ENCODE peak calls at places on chromosomes 13 and 19, in seven cellular contexts. One of them, this sample, is unnamed.

GRCh38 chr13:73069206-73069815 is 10.5 kb downstream of the KLF5 start:
- DNase-seq in WERI-Rb-1: no peak
- DNase-seq in left lung: no peak
- DNase-seq in esophagus squamous epithelium: no peak
- DNase-seq in hepatocyte: no peak
- DNase-seq in naive thymus-derived CD4-positive, alpha-beta T cell: no peak
- DNase-seq in tibial nerve: no peak
- DNase-seq in this sample: no peak

GRCh38 chr13:99382428-99383133 is 75.4 kb upstream of the GPR183 start:
- DNase-seq in esophagus squamous epithelium: no peak
- DNase-seq in left lung: no peak
- DNase-seq in naive thymus-derived CD4-positive, alpha-beta T cell: peak; percentile 55
- DNase-seq in hepatocyte: no peak
- DNase-seq in WERI-Rb-1: no peak
- DNase-seq in tibial nerve: no peak
- DNase-seq in this sample: no peak

GRCh38 chr13:58397596-58398387 is 766.2 kb downstream of the PCDH17 start:
- DNase-seq in hepatocyte: no peak
- DNase-seq in tibial nerve: no peak
- DNase-seq in WERI-Rb-1: peak; percentile 6
- DNase-seq in left lung: no peak
- DNase-seq in esophagus squamous epithelium: no peak
- DNase-seq in naive thymus-derived CD4-positive, alpha-beta T cell: no peak
- DNase-seq in this sample: no peak

GRCh38 chr19:43354305-43354627 is 780 bp downstream of the CD177 start:
- DNase-seq in WERI-Rb-1: peak; percentile 69
- DNase-seq in left lung: no peak
- DNase-seq in tibial nerve: no peak
- DNase-seq in naive thymus-derived CD4-positive, alpha-beta T cell: no peak
- DNase-seq in esophagus squamous epithelium: no peak
- DNase-seq in hepatocyte: peak; percentile 19
- DNase-seq in this sample: no peak

GRCh38 chr19:24166055-24166454 is 79.1 kb downstream of the ZNF254 start:
- DNase-seq in left lung: no peak
- DNase-seq in naive thymus-derived CD4-positive, alpha-beta T cell: no peak
- DNase-seq in WERI-Rb-1: no peak
- DNase-seq in hepatocyte: no peak
- DNase-seq in tibial nerve: no peak
- DNase-seq in esophagus squamous epithelium: no peak
- DNase-seq in this sample: no peak

GRCh38 chr13:37492061-37492460 is 106.5 kb downstream of the POSTN start:
- DNase-seq in left lung: no peak
- DNase-seq in WERI-Rb-1: no peak
- DNase-seq in hepatocyte: no peak
- DNase-seq in naive thymus-derived CD4-positive, alpha-beta T cell: no peak
- DNase-seq in tibial nerve: no peak
- DNase-seq in esophagus squamous epithelium: no peak
- DNase-seq in this sample: no peak

GRCh38 chr19:49973987-49974386 is 13.0 kb upstream of the SIGLEC11 start:
- DNase-seq in tibial nerve: peak; percentile 37
- DNase-seq in WERI-Rb-1: no peak
- DNase-seq in esophagus squamous epithelium: no peak
- DNase-seq in hepatocyte: no peak
- DNase-seq in naive thymus-derived CD4-positive, alpha-beta T cell: no peak
- DNase-seq in left lung: peak; percentile 80
- DNase-seq in this sample: no peak

GRCh38 chr19:3851254-3852176 is 17.3 kb downstream of the ZFR2 start:
- DNase-seq in left lung: no peak
- DNase-seq in naive thymus-derived CD4-positive, alpha-beta T cell: no peak
- DNase-seq in esophagus squamous epithelium: no peak
- DNase-seq in tibial nerve: no peak
- DNase-seq in WERI-Rb-1: no peak
- DNase-seq in hepatocyte: no peak
- DNase-seq in this sample: no peak

GRCh38 chr19:39845621-39846175 is 481 bp downstream of the FBL start:
- DNase-seq in esophagus squamous epithelium: no peak
- DNase-seq in naive thymus-derived CD4-positive, alpha-beta T cell: no peak
- DNase-seq in tibial nerve: no peak
- DNase-seq in hepatocyte: peak; percentile 48
- DNase-seq in WERI-Rb-1: peak; percentile 88
- DNase-seq in left lung: no peak
- DNase-seq in this sample: peak; percentile 54

GRCh38 chr19:39845172-39845571 is 1.0 kb downstream of the FBL start:
- DNase-seq in tibial nerve: no peak
- DNase-seq in WERI-Rb-1: no peak
- DNase-seq in hepatocyte: no peak
- DNase-seq in left lung: no peak
- DNase-seq in esophagus squamous epithelium: no peak
- DNase-seq in naive thymus-derived CD4-positive, alpha-beta T cell: no peak
- DNase-seq in this sample: no peak

GRCh38 chr19:39847525-39847924 is 1.3 kb upstream of the FBL start:
- DNase-seq in hepatocyte: no peak
- DNase-seq in tibial nerve: no peak
- DNase-seq in WERI-Rb-1: no peak
- DNase-seq in left lung: no peak
- DNase-seq in esophagus squamous epithelium: no peak
- DNase-seq in naive thymus-derived CD4-positive, alpha-beta T cell: no peak
- DNase-seq in this sample: no peak

GRCh38 chr19:39846678-39847486 is 703 bp upstream of the FBL start:
- DNase-seq in hepatocyte: peak; percentile 35
- DNase-seq in tibial nerve: no peak
- DNase-seq in naive thymus-derived CD4-positive, alpha-beta T cell: no peak
- DNase-seq in left lung: no peak
- DNase-seq in esophagus squamous epithelium: no peak
- DNase-seq in WERI-Rb-1: peak; percentile 44
- DNase-seq in this sample: no peak

GRCh38 chr19:39846176-39846677 is at the start of gene FBL:
- DNase-seq in tibial nerve: peak; percentile 92
- DNase-seq in left lung: peak; percentile 100
- DNase-seq in esophagus squamous epithelium: peak; percentile 71
- DNase-seq in hepatocyte: peak; percentile 99
- DNase-seq in naive thymus-derived CD4-positive, alpha-beta T cell: peak; percentile 96
- DNase-seq in WERI-Rb-1: peak; percentile 96
- DNase-seq in this sample: peak; percentile 99
- H3K27ac ChIP-seq in tibial nerve: peak within 1 kb of the TSS; percentile 89
- H3K27ac ChIP-seq in left lung: peak within 1 kb of the TSS; percentile 85
- H3K27ac ChIP-seq in esophagus squamous epithelium: peak within 1 kb of the TSS; percentile 80
- H3K27ac ChIP-seq in hepatocyte: peak within 1 kb of the TSS; percentile 93
- H3K27ac ChIP-seq in naive thymus-derived CD4-positive, alpha-beta T cell: peak within 1 kb of the TSS; percentile 94
- H3K27ac ChIP-seq in WERI-Rb-1: peak within 1 kb of the TSS; percentile 91
- H3K27ac ChIP-seq in this sample: peak within 1 kb of the TSS; percentile 66

DNA sequence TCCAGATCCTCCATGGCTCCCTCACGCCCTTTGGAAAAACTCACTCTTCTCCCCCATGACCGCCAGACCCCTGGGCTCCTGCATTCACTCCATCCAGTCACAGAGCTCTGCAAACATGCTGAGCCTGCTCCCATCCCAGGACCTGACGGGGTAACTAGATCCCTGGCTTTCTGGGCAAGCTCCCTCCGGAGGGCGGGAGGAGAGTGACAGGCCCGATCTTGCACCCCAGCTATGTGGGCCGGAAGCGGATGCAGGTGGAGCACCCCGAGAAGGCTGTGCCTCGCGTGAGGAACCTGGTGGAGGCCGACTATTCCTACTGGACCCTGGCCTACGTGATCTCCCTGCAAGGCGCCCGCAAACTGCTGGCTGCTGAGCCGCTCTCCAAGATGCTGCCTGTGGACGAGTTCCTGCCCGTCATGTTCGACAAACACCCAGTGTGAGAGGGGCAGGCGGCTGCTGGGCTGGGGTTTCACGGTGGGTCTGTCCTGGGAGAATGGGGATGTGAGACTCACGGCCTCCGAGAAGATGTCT is 25.1 kb downstream of the COLGALT1 start:
- DNase-seq in WERI-Rb-1: no peak
- DNase-seq in esophagus squamous epithelium: no peak
- DNase-seq in naive thymus-derived CD4-positive, alpha-beta T cell: no peak
- DNase-seq in left lung: no peak
- DNase-seq in hepatocyte: no peak
- DNase-seq in tibial nerve: no peak
- DNase-seq in this sample: no peak
- H3K27ac ChIP-seq in WERI-Rb-1: no peak overlapping the region
- H3K27ac ChIP-seq in esophagus squamous epithelium: peak overlapping the region; percentile 1
- H3K27ac ChIP-seq in naive thymus-derived CD4-positive, alpha-beta T cell: no peak overlapping the region
- H3K27ac ChIP-seq in left lung: no peak overlapping the region
- H3K27ac ChIP-seq in hepatocyte: no peak overlapping the region
- H3K27ac ChIP-seq in tibial nerve: no peak overlapping the region
- H3K27ac ChIP-seq in this sample: peak overlapping the region; percentile 76

GRCh38 chr13:30745917-30746686 is 10.8 kb downstream of the ALOX5AP start:
- DNase-seq in left lung: no peak
- DNase-seq in esophagus squamous epithelium: no peak
- DNase-seq in tibial nerve: no peak
- DNase-seq in naive thymus-derived CD4-positive, alpha-beta T cell: no peak
- DNase-seq in WERI-Rb-1: no peak
- DNase-seq in hepatocyte: peak; percentile 24
- DNase-seq in this sample: peak; percentile 16

GRCh38 chr13:30744056-30744684 is 8.8 kb downstream of the ALOX5AP start:
- DNase-seq in hepatocyte: peak; percentile 32
- DNase-seq in left lung: peak; percentile 83
- DNase-seq in WERI-Rb-1: no peak
- DNase-seq in naive thymus-derived CD4-positive, alpha-beta T cell: peak; percentile 66
- DNase-seq in esophagus squamous epithelium: peak; percentile 42
- DNase-seq in tibial nerve: no peak
- DNase-seq in this sample: peak; percentile 13

GRCh38 chr13:30744686-30745085 is 9.3 kb downstream of the ALOX5AP start:
- DNase-seq in esophagus squamous epithelium: no peak
- DNase-seq in tibial nerve: no peak
- DNase-seq in WERI-Rb-1: no peak
- DNase-seq in naive thymus-derived CD4-positive, alpha-beta T cell: no peak
- DNase-seq in hepatocyte: no peak
- DNase-seq in left lung: no peak
- DNase-seq in this sample: no peak

GRCh38 chr13:30742896-30743295 is 7.6 kb downstream of the ALOX5AP start:
- DNase-seq in esophagus squamous epithelium: no peak
- DNase-seq in left lung: no peak
- DNase-seq in hepatocyte: no peak
- DNase-seq in tibial nerve: no peak
- DNase-seq in naive thymus-derived CD4-positive, alpha-beta T cell: no peak
- DNase-seq in WERI-Rb-1: no peak
- DNase-seq in this sample: no peak

GRCh38 chr13:30743319-30744055 is 8.1 kb downstream of the ALOX5AP start:
- DNase-seq in naive thymus-derived CD4-positive, alpha-beta T cell: no peak
- DNase-seq in esophagus squamous epithelium: no peak
- DNase-seq in tibial nerve: peak; percentile 63
- DNase-seq in hepatocyte: peak; percentile 88
- DNase-seq in left lung: no peak
- DNase-seq in WERI-Rb-1: no peak
- DNase-seq in this sample: peak; percentile 93
- H3K27ac ChIP-seq in naive thymus-derived CD4-positive, alpha-beta T cell: no peak overlapping the region
- H3K27ac ChIP-seq in esophagus squamous epithelium: peak overlapping the region; percentile 61
- H3K27ac ChIP-seq in tibial nerve: peak overlapping the region; percentile 40
- H3K27ac ChIP-seq in hepatocyte: peak overlapping the region; percentile 75
- H3K27ac ChIP-seq in left lung: peak overlapping the region; percentile 83
- H3K27ac ChIP-seq in WERI-Rb-1: no peak overlapping the region
- H3K27ac ChIP-seq in this sample: peak overlapping the region; percentile 89

DNA sequence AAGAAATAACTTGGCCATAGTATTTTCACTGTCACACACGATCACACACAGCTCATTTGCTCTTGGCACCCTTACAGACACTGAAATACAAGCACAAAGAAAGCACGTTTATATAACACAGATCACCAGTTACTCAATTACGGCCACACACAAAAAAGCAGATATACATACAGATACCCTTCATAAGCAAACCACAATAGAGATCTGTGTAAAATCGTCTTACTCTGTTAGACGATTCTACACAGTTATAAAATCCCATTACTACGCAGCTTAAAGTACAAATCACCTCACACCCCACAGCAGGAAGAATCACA is 661 bp upstream of the ZNF420 start:
- DNase-seq in WERI-Rb-1: no peak
- DNase-seq in naive thymus-derived CD4-positive, alpha-beta T cell: no peak
- DNase-seq in esophagus squamous epithelium: no peak
- DNase-seq in hepatocyte: no peak
- DNase-seq in left lung: no peak
- DNase-seq in tibial nerve: no peak
- DNase-seq in this sample: no peak
- H3K27ac ChIP-seq in WERI-Rb-1: peak overlapping the region; percentile 83
- H3K27ac ChIP-seq in naive thymus-derived CD4-positive, alpha-beta T cell: peak overlapping the region; percentile 82
- H3K27ac ChIP-seq in esophagus squamous epithelium: peak overlapping the region; percentile 87
- H3K27ac ChIP-seq in hepatocyte: peak overlapping the region; percentile 77
- H3K27ac ChIP-seq in left lung: peak overlapping the region; percentile 81
- H3K27ac ChIP-seq in tibial nerve: peak overlapping the region; percentile 89
- H3K27ac ChIP-seq in this sample: peak overlapping the region; percentile 76

This sample was measured in RWPE1.